ENCODE peak calls at places on chromosome 21, in ten cellular contexts. F is left ventricle myocardium inferior; Z is tibial artery; K is activated CD4-positive, alpha-beta T cell treated with anti-CD3 and anti-CD28 coated beads, Interleukin-2, amount 50 U/mL, for 1 hour; U is NCI-H2081 treated with DMSO at 0.1 percent for 48 hours; Y is amniotic stem cell; P is Ammon's horn; X is HEK293T; B is activated T-helper 9 cell treated with anti-CD3 and anti-CD28 coated beads, Interleukin-2, amount 50 U/mL, for 16 hours; I is amniotic epithelial cell. H is an unnamed sample.

GRCh38 chr21:36186506-36187399 is 30.1 kb downstream of the DOP1B start:
- DNase-seq in F (peak; percentile 58), Z (no peak), K (no peak), U (no peak), Y (no peak), P (no peak), X (no peak), B (no peak), I (no peak), H (no peak)

GRCh38 chr21:43686811-43687565 is 27.6 kb downstream of the RRP1B start:
- DNase-seq in F (no peak), Z (no peak), K (no peak), U (no peak), Y (no peak), P (no peak), X (no peak), B (no peak), I (no peak), H (no peak)

GRCh38 chr21:34582506-34583150 is 32.3 kb downstream of the RCAN1 start:
- DNase-seq in F (peak; percentile 40), Z (no peak), K (no peak), U (no peak), Y (peak; percentile 42), P (peak; percentile 47), X (peak; percentile 61), B (no peak), I (peak; percentile 66), H (no peak)

GRCh38 chr21:44279621-44280260 is 5.9 kb upstream of the AIRE start:
- DNase-seq in F (no peak), Z (no peak), K (no peak), U (no peak), Y (no peak), P (no peak), X (no peak), B (no peak), I (no peak), H (no peak)

GRCh38 chr21:29443398-29444010 is 144.8 kb downstream of the BACH1 start:
- DNase-seq in F (no peak), Z (no peak), K (no peak), U (no peak), Y (no peak), P (no peak), X (no peak), B (no peak), I (no peak), H (no peak)

GRCh38 chr21:43959231-43960041 is 52.7 kb upstream of the TRAPPC10 start:
- DNase-seq in F (no peak), Z (no peak), K (no peak), U (no peak), Y (no peak), P (no peak), X (no peak), B (no peak), I (no peak), H (no peak)

GRCh38 chr21:42970946-42971653 is 3.3 kb upstream of the PKNOX1 start:
- DNase-seq in F (no peak), Z (no peak), K (no peak), U (no peak), Y (no peak), P (no peak), X (no peak), B (no peak), I (no peak), H (no peak)

GRCh38 chr21:40120944-40121575 is 253.8 kb downstream of the PCP4 start:
- DNase-seq in F (no peak), Z (no peak), K (no peak), U (no peak), Y (peak; percentile 17), P (peak; percentile 49), X (no peak), B (no peak), I (no peak), H (no peak)

GRCh38 chr21:41666641-41667051 is 100.2 kb downstream of the RIPK4 start:
- DNase-seq in F (no peak), Z (peak; percentile 61), K (no peak), U (no peak), Y (no peak), P (no peak), X (no peak), B (no peak), I (no peak), H (no peak)

GRCh38 chr21:27570306-27570868 is 603.5 kb upstream of the ADAMTS5 start:
- DNase-seq in F (peak; percentile 65), Z (peak; percentile 75), K (no peak), U (no peak), Y (peak; percentile 46), P (peak; percentile 2), X (no peak), B (no peak), I (peak; percentile 93), H (no peak)

GRCh38 chr21:43297989-43298388 is 128.9 kb downstream of the SIK1 start:
- DNase-seq in F (peak; percentile 14), Z (no peak), K (no peak), U (no peak), Y (no peak), P (no peak), X (no peak), B (no peak), I (no peak), H (no peak)

GRCh38 chr21:43603641-43604504 is 55.4 kb downstream of the HSF2BP start:
- DNase-seq in F (no peak), Z (no peak), K (no peak), U (no peak), Y (no peak), P (no peak), X (no peak), B (no peak), I (peak; percentile 51), H (no peak)

GRCh38 chr21:29187939-29188338 is 57.5 kb downstream of the MAP3K7CL start:
- DNase-seq in F (no peak), Z (no peak), K (no peak), U (no peak), Y (peak; percentile 74), P (peak; percentile 20), X (no peak), B (no peak), I (peak; percentile 91), H (no peak)

GRCh38 chr21:44874497-44875331 is 1.2 kb upstream of the PTTG1IP start:
- DNase-seq in F (peak; percentile 82), Z (peak; percentile 88), K (peak; percentile 16), U (no peak), Y (no peak), P (peak; percentile 38), X (no peak), B (no peak), I (no peak), H (peak; percentile 58)

GRCh38 chr21:33843216-33843615 is 72.4 kb downstream of the ATP5PO start:
- DNase-seq in F (no peak), Z (no peak), K (no peak), U (no peak), Y (no peak), P (no peak), X (no peak), B (no peak), I (no peak), H (no peak)

GRCh38 chr21:44723177-44724131 is 12.1 kb upstream of the TSPEAR start:
- DNase-seq in F (no peak), Z (no peak), K (no peak), U (no peak), Y (no peak), P (no peak), X (no peak), B (no peak), I (peak; percentile 7), H (no peak)

GRCh38 chr21:41681939-41682718 is 84.7 kb downstream of the RIPK4 start:
- DNase-seq in F (no peak), Z (peak; percentile 39), K (no peak), U (no peak), Y (no peak), P (no peak), X (no peak), B (no peak), I (no peak), H (no peak)

GRCh38 chr21:33892853-33893252 is 22.8 kb downstream of the ATP5PO start:
- DNase-seq in F (no peak), Z (no peak), K (no peak), U (no peak), Y (no peak), P (no peak), X (peak; percentile 48), B (no peak), I (no peak), H (no peak)

GRCh38 chr21:44751186-44751798 is 39.9 kb upstream of the TSPEAR start:
- DNase-seq in F (no peak), Z (peak; percentile 48), K (no peak), U (no peak), Y (no peak), P (no peak), X (no peak), B (no peak), I (no peak), H (no peak)

GRCh38 chr21:15274701-15275255 is 210.0 kb upstream of the NRIP1 start:
- DNase-seq in F (no peak), Z (no peak), K (no peak), U (no peak), Y (no peak), P (no peak), X (no peak), B (no peak), I (no peak), H (no peak)

H was measured in CD4-positive, alpha-beta memory T cell.